ENCODE peak calls at places on chromosome 10, in four cellular contexts. L, J, B and R are unnamed samples.

GRCh38 chr10:37681617-37681999 is 175.8 kb downstream of the ZNF248 start:
- DNase-seq in L (no peak), J (no peak), B (no peak), R (no peak)

GRCh38 chr10:13347235-13348156 is 597 bp downstream of the SEPHS1 start:
- DNase-seq in L (peak), J (peak), B (no peak), R (peak)

GRCh38 chr10:102140913-102141540 is 8.2 kb downstream of the PPRC1 start:
- DNase-seq in L (no peak), J (no peak), B (no peak), R (no peak)

GRCh38 chr10:47095211-47095610 is 184.0 kb downstream of the PTPN20 start:
- DNase-seq in L (no peak), J (no peak), B (no peak), R (no peak)

GRCh38 chr10:114708717-114709352 is 50.8 kb upstream of the ABLIM1 start:
- DNase-seq in L (no peak), J (no peak), B (peak), R (no peak)

GRCh38 chr10:107653832-107654287 is 489.4 kb upstream of the SORCS1 start:
- DNase-seq in L (no peak), J (no peak), B (no peak), R (no peak)

GRCh38 chr10:31508882-31509281 is 189.9 kb downstream of the ZEB1 start:
- DNase-seq in L (no peak), J (no peak), B (no peak), R (no peak)

GRCh38 chr10:61078542-61078941 is 134.6 kb upstream of the RHOBTB1 start:
- DNase-seq in L (no peak), J (no peak), B (no peak), R (no peak)

GRCh38 chr10:77428776-77429395 is 208.7 kb downstream of the KCNMA1 start:
- DNase-seq in L (peak), J (no peak), B (peak), R (no peak)

GRCh38 chr10:121155742-121156141 is 304.6 kb downstream of the WDR11 start:
- DNase-seq in L (no peak), J (no peak), B (no peak), R (no peak)

GRCh38 chr10:70198696-70199466 is 28.6 kb upstream of the SAR1A start:
- DNase-seq in L (peak), J (no peak), B (no peak), R (no peak)

GRCh38 chr10:126398924-126399323 is 10.6 kb upstream of the ADAM12 start:
- DNase-seq in L (no peak), J (no peak), B (no peak), R (no peak)

GRCh38 chr10:88299787-88300186 is 283.3 kb downstream of the RNLS start:
- DNase-seq in L (no peak), J (no peak), B (no peak), R (no peak)

GRCh38 chr10:47347303-47347675 is 874 bp upstream of the RBP3 start:
- DNase-seq in L (no peak), J (no peak), B (no peak), R (peak)

GRCh38 chr10:71860243-71861029 is 9.4 kb upstream of the PSAP start:
- DNase-seq in L (peak), J (no peak), B (peak), R (peak)